ENCODE peak calls at places on chromosomes 5 and 9, in four cellular contexts. One of them, this sample, is unnamed.

GRCh38 chr9:118618091-118618490 is 751.1 kb downstream of the BRINP1 start:
- DNase-seq in SK-N-SH: no peak
- DNase-seq in WTC11: no peak
- DNase-seq in K562: no peak
- DNase-seq in this sample: no peak

GRCh38 chr9:119365291-119366027 is 3.8 kb downstream of the BRINP1 start:
- DNase-seq in WTC11: peak; percentile 82
- DNase-seq in K562: peak; percentile 14
- DNase-seq in SK-N-SH: peak; percentile 69
- DNase-seq in this sample: peak; percentile 64

GRCh38 chr9:120396418-120396817 is 183.5 kb downstream of the CDK5RAP2 start:
- DNase-seq in K562: no peak
- DNase-seq in WTC11: no peak
- DNase-seq in SK-N-SH: no peak
- DNase-seq in this sample: no peak

GRCh38 chr9:38208206-38208901 is 139.3 kb upstream of the SHB start:
- DNase-seq in K562: no peak
- DNase-seq in SK-N-SH: no peak
- DNase-seq in WTC11: no peak
- DNase-seq in this sample: no peak

GRCh38 chr9:93651521-93651950 is 75.2 kb downstream of the PHF2 start:
- DNase-seq in K562: no peak
- DNase-seq in WTC11: peak; percentile 8
- DNase-seq in SK-N-SH: no peak
- DNase-seq in this sample: no peak

GRCh38 chr9:128180447-128180846 is 10.9 kb downstream of the CIZ1 start:
- DNase-seq in SK-N-SH: no peak
- DNase-seq in K562: no peak
- DNase-seq in WTC11: no peak
- DNase-seq in this sample: no peak

GRCh38 chr5:32814620-32815019 is 103.5 kb downstream of the NPR3 start:
- DNase-seq in SK-N-SH: no peak
- DNase-seq in K562: no peak
- DNase-seq in WTC11: no peak
- DNase-seq in this sample: no peak

GRCh38 chr5:76720988-76721569 is 5.2 kb downstream of the F2R start:
- DNase-seq in SK-N-SH: no peak
- DNase-seq in K562: no peak
- DNase-seq in WTC11: no peak
- DNase-seq in this sample: no peak

GRCh38 chr5:11023970-11024369 is 262.9 kb upstream of the DAP start:
- DNase-seq in SK-N-SH: no peak
- DNase-seq in K562: no peak
- DNase-seq in WTC11: no peak
- DNase-seq in this sample: no peak

GRCh38 chr5:171357843-171358242 is 29.8 kb upstream of the NPM1 start:
- DNase-seq in SK-N-SH: peak; percentile 38
- DNase-seq in K562: no peak
- DNase-seq in WTC11: no peak
- DNase-seq in this sample: no peak

GRCh38 chr9:117325110-117325788 is 89.6 kb downstream of the ASTN2 start:
- DNase-seq in SK-N-SH: peak; percentile 40
- DNase-seq in K562: no peak
- DNase-seq in WTC11: no peak
- DNase-seq in this sample: no peak

GRCh38 chr9:83620841-83621636 is 1.9 kb upstream of the IDNK start:
- DNase-seq in K562: peak; percentile 58
- DNase-seq in WTC11: peak; percentile 28
- DNase-seq in SK-N-SH: peak; percentile 66
- DNase-seq in this sample: peak; percentile 27

GRCh38 chr9:133004091-133005072 is 25.9 kb downstream of the GFI1B start:
- DNase-seq in K562: peak; percentile 97
- DNase-seq in WTC11: peak; percentile 6
- DNase-seq in SK-N-SH: peak; percentile 20
- DNase-seq in this sample: no peak

GRCh38 chr5:64635056-64635686 is 55.1 kb upstream of the SHISAL2B start:
- DNase-seq in K562: peak; percentile 37
- DNase-seq in SK-N-SH: peak; percentile 8
- DNase-seq in WTC11: no peak
- DNase-seq in this sample: no peak

GRCh38 chr9:101428909-101429308 is 6.7 kb downstream of the ALDOB start:
- DNase-seq in WTC11: no peak
- DNase-seq in SK-N-SH: no peak
- DNase-seq in K562: no peak
- DNase-seq in this sample: no peak

GRCh38 chr5:171433952-171434676 is 14.7 kb downstream of the FGF18 start:
- DNase-seq in K562: no peak
- DNase-seq in SK-N-SH: no peak
- DNase-seq in WTC11: no peak
- DNase-seq in this sample: no peak

GRCh38 chr5:40477856-40478546 is 201.7 kb upstream of the PTGER4 start:
- DNase-seq in SK-N-SH: no peak
- DNase-seq in K562: no peak
- DNase-seq in WTC11: no peak
- DNase-seq in this sample: no peak

GRCh38 chr5:82642313-82642712 is 364.2 kb upstream of the RPS23 start:
- DNase-seq in K562: no peak
- DNase-seq in SK-N-SH: no peak
- DNase-seq in WTC11: no peak
- DNase-seq in this sample: no peak

GRCh38 chr9:16833285-16833684 is 37.2 kb downstream of the BNC2 start:
- DNase-seq in SK-N-SH: no peak
- DNase-seq in WTC11: no peak
- DNase-seq in K562: no peak
- DNase-seq in this sample: no peak

GRCh38 chr5:177105546-177106476 is 19.1 kb downstream of the FGFR4 start:
- DNase-seq in K562: no peak
- DNase-seq in WTC11: no peak
- DNase-seq in SK-N-SH: no peak
- DNase-seq in this sample: no peak

GRCh38 chr5:172509405-172509781 is 55.1 kb upstream of the SH3PXD2B start:
- DNase-seq in WTC11: no peak
- DNase-seq in K562: no peak
- DNase-seq in SK-N-SH: no peak
- DNase-seq in this sample: no peak

GRCh38 chr9:130857864-130858730 is 23.0 kb downstream of the ABL1 start:
- DNase-seq in WTC11: no peak
- DNase-seq in SK-N-SH: no peak
- DNase-seq in K562: no peak
- DNase-seq in this sample: no peak

GRCh38 chr5:94832685-94833084 is 214.2 kb downstream of the SLF1 start:
- DNase-seq in WTC11: no peak
- DNase-seq in SK-N-SH: no peak
- DNase-seq in K562: no peak
- DNase-seq in this sample: no peak

GRCh38 chr5:98414938-98415337 is 358.5 kb upstream of the RGMB start:
- DNase-seq in K562: no peak
- DNase-seq in WTC11: no peak
- DNase-seq in SK-N-SH: no peak
- DNase-seq in this sample: no peak

DNA sequence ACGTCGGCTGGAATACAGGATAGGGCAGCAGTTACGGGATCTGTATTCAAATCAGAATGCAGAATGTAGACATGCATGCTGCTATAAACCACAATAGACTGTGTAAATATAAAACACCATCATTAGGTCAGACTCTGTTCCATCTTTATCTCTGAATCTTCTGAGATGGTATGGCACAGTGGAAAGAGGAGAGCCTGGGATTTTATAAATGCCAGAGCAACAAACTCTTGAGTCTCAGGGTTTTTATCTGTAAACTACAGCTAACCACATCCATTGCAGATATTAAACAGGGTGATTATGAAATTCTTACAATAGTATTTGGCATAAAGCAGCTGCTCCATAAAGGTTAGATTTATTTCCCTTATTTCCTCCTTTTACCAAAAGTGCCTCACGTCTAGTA is 108.7 kb downstream of the ZDHHC21 start:
- DNase-seq in SK-N-SH: no peak
- DNase-seq in K562: no peak
- DNase-seq in WTC11: no peak
- DNase-seq in this sample: no peak
- TF ChIP-seq TEAD4 in SK-N-SH: no peak
- TF ChIP-seq TEAD4 in K562: no peak
- TF ChIP-seq TEAD4 in WTC11: no peak
- TF ChIP-seq TEAD4 in this sample: no peak

DNA sequence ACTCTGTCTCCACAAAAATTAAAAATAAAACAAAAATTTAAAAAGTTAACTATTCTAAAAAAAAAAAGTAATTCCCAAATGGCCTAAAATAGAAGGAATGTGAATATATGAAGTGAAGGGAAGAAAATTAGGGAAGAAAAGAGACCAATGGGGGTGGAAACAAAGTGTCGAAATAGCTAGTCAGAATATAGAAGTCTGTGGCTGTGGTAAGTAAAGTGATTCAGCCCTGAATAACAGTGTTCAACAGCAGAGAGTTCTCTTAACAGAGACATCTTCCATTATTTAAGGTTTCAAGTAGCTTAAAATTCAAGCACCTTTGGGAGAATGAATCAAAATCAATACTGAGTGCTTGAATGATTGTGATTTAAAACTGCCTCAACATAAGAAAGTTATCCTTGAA is 51.7 kb downstream of the LPAR1 start:
- DNase-seq in SK-N-SH: no peak
- DNase-seq in K562: no peak
- DNase-seq in WTC11: no peak
- DNase-seq in this sample: no peak
- TF ChIP-seq TEAD4 in SK-N-SH: no peak
- TF ChIP-seq TEAD4 in K562: no peak
- TF ChIP-seq TEAD4 in WTC11: no peak
- TF ChIP-seq TEAD4 in this sample: no peak

GRCh38 chr9:81855538-81855937 is 72.7 kb upstream of the SPATA31D4 start:
- DNase-seq in WTC11: no peak
- DNase-seq in K562: no peak
- DNase-seq in SK-N-SH: no peak
- DNase-seq in this sample: no peak
- TF ChIP-seq TEAD4 in WTC11: no peak
- TF ChIP-seq TEAD4 in K562: no peak
- TF ChIP-seq TEAD4 in SK-N-SH: no peak
- TF ChIP-seq TEAD4 in this sample: no peak

GRCh38 chr9:98410185-98410697 is 154.8 kb upstream of the TBC1D2 start:
- DNase-seq in WTC11: peak; percentile 53
- DNase-seq in SK-N-SH: peak; percentile 68
- DNase-seq in K562: peak; percentile 88
- DNase-seq in this sample: peak; percentile 38
- TF ChIP-seq TEAD4 in WTC11: no peak
- TF ChIP-seq TEAD4 in SK-N-SH: no peak
- TF ChIP-seq TEAD4 in K562: no peak
- TF ChIP-seq TEAD4 in this sample: no peak

DNA sequence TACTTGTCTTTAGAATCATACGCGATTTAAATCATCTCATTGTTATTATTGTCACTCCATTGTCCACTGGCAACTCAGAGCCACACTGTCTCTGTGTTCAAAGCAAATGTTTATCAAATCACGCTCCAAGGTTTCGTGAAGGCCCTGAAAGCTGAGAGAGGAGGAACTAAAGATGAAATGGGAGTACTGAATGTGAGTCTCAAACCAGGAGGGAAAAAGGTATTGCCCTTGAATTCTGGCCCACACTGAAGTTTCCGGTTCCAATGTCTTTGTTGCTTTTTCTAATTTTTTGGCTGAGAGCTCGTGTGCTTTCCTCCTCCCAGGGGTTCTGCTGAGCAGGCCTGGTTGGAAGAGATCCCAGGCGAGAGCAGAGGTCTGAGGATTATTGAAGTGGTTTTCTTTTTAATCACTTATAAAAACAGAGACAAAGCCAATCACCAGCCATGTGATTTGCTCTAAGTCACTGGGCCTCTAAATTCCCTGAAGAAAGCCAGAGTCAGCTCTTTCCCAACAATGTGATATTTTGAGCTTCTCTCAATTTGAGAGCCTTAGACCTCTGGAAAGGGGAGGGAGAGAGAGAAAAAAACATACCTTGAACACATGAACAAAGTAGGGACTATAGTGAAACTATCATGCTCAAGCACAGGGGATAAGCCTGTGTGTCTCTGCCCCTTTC is 420.8 kb upstream of the GRAMD2B start:
- DNase-seq in SK-N-SH: no peak
- DNase-seq in K562: no peak
- DNase-seq in WTC11: no peak
- DNase-seq in this sample: no peak
- TF ChIP-seq TEAD4 in SK-N-SH: peak; percentile 26
- TF ChIP-seq TEAD4 in K562: no peak
- TF ChIP-seq TEAD4 in WTC11: no peak
- TF ChIP-seq TEAD4 in this sample: no peak

GRCh38 chr5:149002053-149002452 is 60.8 kb downstream of the SH3TC2 start:
- DNase-seq in SK-N-SH: no peak
- DNase-seq in K562: no peak
- DNase-seq in WTC11: no peak
- DNase-seq in this sample: no peak
- TF ChIP-seq TEAD4 in SK-N-SH: peak; percentile 99
- TF ChIP-seq TEAD4 in K562: peak; percentile 48
- TF ChIP-seq TEAD4 in WTC11: no peak
- TF ChIP-seq TEAD4 in this sample: peak; percentile 74

DNA sequence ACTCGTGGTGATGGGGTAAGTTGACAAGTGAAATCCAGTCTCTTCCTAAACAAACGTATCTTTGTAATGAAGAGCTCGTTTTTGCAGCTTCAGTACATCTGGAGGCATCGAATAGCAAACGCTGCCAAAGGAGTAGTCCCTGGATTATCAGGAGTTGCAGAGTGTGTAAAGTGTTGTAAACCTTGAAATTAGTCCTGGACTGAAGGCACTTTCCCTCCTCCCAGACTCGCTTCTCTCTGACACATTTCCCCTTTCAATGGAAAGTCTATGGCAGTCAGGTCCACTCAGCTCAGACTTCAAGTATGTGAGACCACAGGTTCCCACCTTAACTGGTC is 1.5 kb upstream of the PBX3 start:
- DNase-seq in SK-N-SH: no peak
- DNase-seq in K562: no peak
- DNase-seq in WTC11: no peak
- DNase-seq in this sample: no peak
- TF ChIP-seq TEAD4 in SK-N-SH: no peak
- TF ChIP-seq TEAD4 in K562: no peak
- TF ChIP-seq TEAD4 in WTC11: no peak
- TF ChIP-seq TEAD4 in this sample: no peak